ENCODE peak calls at places on chromosomes 6 and 20, in seven cellular contexts. D is AG04450, S is endothelial cell, F is IMR-90, H is cardiac muscle cell, Q is left ventricle myocardium inferior, E is psoas muscle. V is an unnamed sample.

GRCh38 chr6:168390746-168391400 is 50.1 kb upstream of the SMOC2 start:
- DNase-seq in F (no peak), H (no peak), Q (no peak), E (no peak), D (no peak), S (no peak), V (no peak)

GRCh38 chr20:20737158-20737557 is 24.7 kb upstream of the RALGAPA2 start:
- DNase-seq in D (no peak), F (no peak), Q (no peak), S (no peak), E (no peak), H (no peak), V (no peak)

GRCh38 chr6:31572041-31572911 is at the start of gene LTA:
- DNase-seq in E (no peak), S (no peak), H (no peak), D (no peak), Q (no peak), F (no peak), V (no peak)

GRCh38 chr20:43699941-43700565 is 26.7 kb downstream of the GTSF1L start:
- DNase-seq in Q (no peak), E (no peak), F (no peak), S (no peak), H (no peak), D (no peak), V (no peak)

GRCh38 chr6:32060966-32061655 is 22.9 kb downstream of the CYP21A2 start:
- DNase-seq in H (no peak), S (no peak), F (no peak), D (no peak), E (no peak), Q (no peak), V (no peak)

GRCh38 chr6:2909718-2910117 is 6.6 kb upstream of the SERPINB9 start:
- DNase-seq in H (no peak), F (peak), Q (no peak), S (no peak), D (no peak), E (no peak), V (no peak)

GRCh38 chr6:166901626-166902025 is 54.7 kb downstream of the RNASET2 start:
- DNase-seq in F (no peak), H (no peak), D (no peak), S (no peak), E (no peak), Q (no peak), V (no peak)

GRCh38 chr6:21588812-21589811 is 4.4 kb upstream of the SOX4 start:
- DNase-seq in F (peak), S (peak), D (peak), E (peak), Q (peak), H (peak), V (no peak)

GRCh38 chr20:2836035-2836434 is 4.4 kb downstream of the PCED1A start:
- DNase-seq in F (no peak), Q (no peak), S (no peak), D (no peak), H (no peak), E (no peak), V (no peak)

GRCh38 chr6:105587349-105588115 is 184.7 kb upstream of the PREP start:
- DNase-seq in F (peak), E (no peak), D (no peak), S (no peak), H (no peak), Q (no peak), V (no peak)

GRCh38 chr6:39280247-39280731 is 33.9 kb downstream of the KCNK17 start:
- DNase-seq in Q (no peak), H (no peak), S (no peak), D (no peak), F (no peak), E (peak), V (no peak)

GRCh38 chr6:110474500-110474899 is 1.9 kb downstream of the SLC22A16 start:
- DNase-seq in H (no peak), E (no peak), F (no peak), S (no peak), Q (no peak), D (no peak), V (no peak)

GRCh38 chr6:105993769-105994521 is 92.2 kb upstream of the PRDM1 start:
- DNase-seq in F (peak), D (no peak), H (peak), E (peak), S (no peak), Q (peak), V (no peak)

GRCh38 chr6:79650943-79651342 is 19.8 kb downstream of the SH3BGRL2 start:
- DNase-seq in F (no peak), Q (no peak), S (no peak), H (no peak), E (no peak), D (no peak), V (no peak)

GRCh38 chr6:115819506-115819905 is 241.2 kb downstream of the FRK start:
- DNase-seq in D (no peak), Q (no peak), S (no peak), F (no peak), E (no peak), H (no peak), V (no peak)

GRCh38 chr6:163605388-163606097 is 191.0 kb downstream of the QKI start:
- DNase-seq in E (no peak), D (no peak), Q (no peak), F (no peak), H (no peak), S (no peak), V (no peak)

GRCh38 chr20:10504893-10505292 is 69.8 kb downstream of the SLX4IP start:
- DNase-seq in S (no peak), H (no peak), D (no peak), E (no peak), Q (no peak), F (peak), V (no peak)

GRCh38 chr20:21396045-21396893 is 1.1 kb downstream of the NKX2-4 start:
- DNase-seq in S (peak), Q (no peak), E (no peak), F (no peak), H (no peak), D (no peak), V (no peak)

GRCh38 chr20:53736757-53737403 is 143.2 kb upstream of the ZNF217 start:
- DNase-seq in E (no peak), S (no peak), D (no peak), Q (no peak), H (no peak), F (peak), V (no peak)

GRCh38 chr20:8094845-8095244 is 37.2 kb upstream of the PLCB1 start:
- DNase-seq in D (no peak), E (no peak), Q (no peak), S (no peak), H (no peak), F (peak), V (no peak)

GRCh38 chr6:4287811-4288244 is 152.5 kb upstream of the ECI2 start:
- DNase-seq in H (no peak), E (no peak), F (no peak), S (no peak), D (no peak), Q (no peak), V (peak)

GRCh38 chr6:107670792-107671199 is 153.3 kb downstream of the SCML4 start:
- DNase-seq in D (no peak), F (peak), S (peak), H (peak), Q (peak), E (peak), V (no peak)

GRCh38 chr6:19333936-19334335 is 503.2 kb upstream of the ID4 start:
- DNase-seq in S (no peak), E (no peak), F (no peak), H (no peak), D (no peak), Q (no peak), V (no peak)

GRCh38 chr20:43721429-43722152 is 5.2 kb downstream of the GTSF1L start:
- DNase-seq in H (peak), E (no peak), Q (no peak), S (no peak), F (no peak), D (no peak), V (no peak)

GRCh38 chr6:137631323-137631722 is 137.1 kb upstream of the OLIG3 start:
- DNase-seq in Q (no peak), F (no peak), S (no peak), D (no peak), E (no peak), H (peak), V (no peak)

GRCh38 chr6:52423448-52423847 is 3.3 kb downstream of the EFHC1 start:
- DNase-seq in F (no peak), H (no peak), S (no peak), Q (no peak), D (no peak), E (no peak), V (no peak)

GRCh38 chr6:90790696-90791095 is 203.8 kb upstream of the MAP3K7 start:
- DNase-seq in H (no peak), F (peak), S (no peak), D (peak), Q (no peak), E (no peak), V (no peak)

GRCh38 chr20:19828233-19828632 is 70.2 kb downstream of the RIN2 start:
- DNase-seq in Q (no peak), D (no peak), H (peak), S (no peak), F (peak), E (no peak), V (no peak)

GRCh38 chr20:25052255-25053206 is 5.4 kb downstream of the ACSS1 start:
- DNase-seq in E (peak), F (no peak), H (no peak), D (no peak), S (no peak), Q (no peak), V (no peak)

GRCh38 chr6:122184260-122184934 is 215.1 kb upstream of the HSF2 start:
- DNase-seq in S (no peak), D (peak), H (peak), E (no peak), F (peak), Q (no peak), V (no peak)
- TF ChIP-seq CTCF in S (no peak), D (peak), H (peak), E (peak), F (peak), Q (peak), V (peak)

DNA sequence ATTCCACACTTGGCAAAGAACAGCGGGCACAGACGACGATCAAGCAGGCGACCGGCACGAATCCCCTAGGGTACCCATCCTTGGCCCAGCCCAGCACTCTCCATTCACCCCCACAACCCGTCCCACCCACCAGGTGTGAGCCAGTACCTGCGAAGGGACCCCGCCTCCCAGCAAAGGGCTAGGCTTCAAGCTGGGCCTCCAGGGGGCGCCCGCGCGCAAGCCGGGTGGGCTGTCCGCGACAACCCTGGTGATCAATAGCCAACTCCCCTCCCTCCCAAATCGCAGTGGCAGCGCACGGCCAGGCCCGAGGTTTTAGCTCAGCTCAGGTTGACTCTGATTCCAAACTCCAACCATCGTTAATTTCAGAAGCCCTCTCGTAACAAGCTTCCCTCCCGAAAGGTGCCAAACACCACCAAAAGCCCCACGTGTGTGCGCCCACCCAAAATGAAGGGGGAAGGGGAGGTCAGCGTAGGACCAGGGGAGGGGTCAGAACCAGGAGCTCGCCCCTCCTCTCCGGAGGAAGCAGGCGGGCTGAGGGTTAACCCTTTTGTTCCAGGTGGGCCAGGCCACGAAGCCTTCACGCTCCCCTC is 2.1 kb downstream of the SALL4 start:
- DNase-seq in Q (peak), E (peak), D (no peak), F (no peak), H (peak), S (peak), V (peak)
- TF ChIP-seq CTCF in Q (peak), E (peak), D (peak), F (peak), H (peak), S (peak), V (peak)

GRCh38 chr20:50344232-50345071 is 153.8 kb downstream of the CEBPB start:
- DNase-seq in F (no peak), S (no peak), E (no peak), H (no peak), Q (no peak), D (no peak), V (no peak)
- TF ChIP-seq CTCF in F (peak), S (peak), E (no peak), H (peak), Q (peak), D (peak), V (no peak)

DNA sequence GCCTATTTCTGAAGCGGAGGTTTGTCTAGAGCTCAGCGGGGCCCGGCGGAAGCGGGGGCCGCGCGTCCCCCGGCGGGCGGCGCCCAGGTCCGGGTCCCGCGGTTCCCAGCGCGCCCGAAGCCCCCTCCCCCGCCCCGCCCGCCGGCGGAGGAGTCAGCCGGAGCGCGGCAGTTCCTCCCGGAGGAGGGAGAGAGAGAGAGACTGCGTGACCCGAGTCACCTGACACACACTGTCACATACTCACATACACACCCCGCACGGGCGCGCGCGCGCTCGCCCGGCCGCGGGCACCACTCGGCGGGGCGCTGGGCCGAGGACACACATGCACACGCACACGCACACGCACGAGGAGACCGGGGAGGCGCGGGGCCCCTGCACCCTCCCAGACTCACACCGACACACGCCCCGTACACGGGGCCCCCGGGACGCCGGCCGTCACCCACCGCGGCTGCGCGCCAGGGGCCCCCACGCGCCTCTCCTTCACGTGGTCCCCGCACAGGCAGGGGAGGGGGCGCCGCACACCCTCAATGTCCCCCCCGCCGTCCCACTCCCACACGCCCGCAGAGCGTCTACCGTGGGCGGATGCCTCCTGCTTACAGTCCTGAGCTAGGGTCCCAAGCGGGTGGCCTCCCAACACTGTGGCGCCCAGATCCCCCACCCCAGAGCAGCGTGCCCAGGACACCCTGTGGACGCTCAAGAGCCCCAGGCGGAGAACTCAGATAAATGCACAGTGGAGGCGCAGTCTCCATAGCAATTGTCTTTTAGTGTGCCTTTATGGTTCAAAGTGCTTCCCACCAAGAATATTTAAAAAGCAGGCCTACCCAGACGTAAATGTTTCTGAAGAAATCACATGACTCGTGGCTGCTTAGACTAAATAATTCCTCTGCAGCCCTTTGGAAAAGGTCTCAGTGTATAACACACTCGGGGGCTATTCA is at the start of gene RRAGD:
- DNase-seq in H (peak), Q (peak), S (peak), D (no peak), F (no peak), E (peak), V (peak)
- TF ChIP-seq CTCF in H (no peak), Q (peak), S (no peak), D (no peak), F (no peak), E (no peak), V (no peak)

DNA sequence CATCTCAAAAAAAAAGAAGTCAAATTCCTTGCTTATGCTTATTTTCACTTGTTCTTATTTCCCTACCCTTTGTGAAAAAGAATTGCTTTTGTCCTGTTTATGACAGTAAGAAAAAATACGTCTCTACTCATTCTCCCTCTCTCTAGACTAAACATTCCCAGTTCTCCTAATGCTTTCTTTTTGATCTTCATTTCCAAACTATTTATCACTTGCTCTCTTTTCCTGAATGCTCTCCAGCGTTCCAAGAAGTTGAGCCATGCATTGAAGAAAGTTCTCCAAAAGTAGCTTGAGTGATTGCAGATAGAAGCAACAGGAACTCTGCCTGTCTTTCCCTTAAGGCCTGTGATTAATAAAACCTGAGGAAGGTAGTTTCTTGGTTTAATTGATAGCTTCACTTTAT is 53.1 kb upstream of the TMEM170B start:
- DNase-seq in D (no peak), F (no peak), H (no peak), Q (no peak), S (no peak), E (no peak), V (no peak)
- TF ChIP-seq CTCF in D (no peak), F (no peak), H (no peak), Q (no peak), S (no peak), E (no peak), V (no peak)

GRCh38 chr6:157397660-157398059 is 16.7 kb downstream of the ZDHHC14 start:
- DNase-seq in E (no peak), D (no peak), S (no peak), Q (no peak), F (no peak), H (no peak), V (no peak)

GRCh38 chr6:157396026-157396425 is 15.0 kb downstream of the ZDHHC14 start:
- DNase-seq in F (no peak), H (peak), D (no peak), Q (no peak), S (no peak), E (no peak), V (no peak)

GRCh38 chr6:157390273-157391060 is 9.5 kb downstream of the ZDHHC14 start:
- DNase-seq in H (no peak), Q (no peak), F (no peak), E (no peak), S (no peak), D (no peak), V (no peak)

GRCh38 chr6:157392927-157393666 is 12.1 kb downstream of the ZDHHC14 start:
- DNase-seq in S (no peak), F (no peak), Q (no peak), E (no peak), H (peak), D (no peak), V (no peak)

GRCh38 chr6:157393667-157394329 is 12.8 kb downstream of the ZDHHC14 start:
- DNase-seq in Q (no peak), F (no peak), H (no peak), D (no peak), E (no peak), S (no peak), V (no peak)
- TF ChIP-seq CTCF in Q (no peak), F (no peak), H (no peak), D (no peak), E (no peak), S (no peak), V (no peak)

GRCh38 chr20:51584737-51585136 is 42.2 kb upstream of the NFATC2 start:
- DNase-seq in H (peak), Q (no peak), E (no peak), S (no peak), F (no peak), D (no peak), V (no peak)

GRCh38 chr20:51583499-51583898 is 41.0 kb upstream of the NFATC2 start:
- DNase-seq in H (no peak), E (no peak), S (no peak), F (no peak), Q (no peak), D (no peak), V (no peak)

GRCh38 chr20:51581571-51581970 is 39.1 kb upstream of the NFATC2 start:
- DNase-seq in S (no peak), F (no peak), H (no peak), E (no peak), D (no peak), Q (no peak), V (no peak)

GRCh38 chr20:51584116-51584515 is 41.6 kb upstream of the NFATC2 start:
- DNase-seq in Q (no peak), D (no peak), H (no peak), F (no peak), S (no peak), E (no peak), V (no peak)

DNA sequence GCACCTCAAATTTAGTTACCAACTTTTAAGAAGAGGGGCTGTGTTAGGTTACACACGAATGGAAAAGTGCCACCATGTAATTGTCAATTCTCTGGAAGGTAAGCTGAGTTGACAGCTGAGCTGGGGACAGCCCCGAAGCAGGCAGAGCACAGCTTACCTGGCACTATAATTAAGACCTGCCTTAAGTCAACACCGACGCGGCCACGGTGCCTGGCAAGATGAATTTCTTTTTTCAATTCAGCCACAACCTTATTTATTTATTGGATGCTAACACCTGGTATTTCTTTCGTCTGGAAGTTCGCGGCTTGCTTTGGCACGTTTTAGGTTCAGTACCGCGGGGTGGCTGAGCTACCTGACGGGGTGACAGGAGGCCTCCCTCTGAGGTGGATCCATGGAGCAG is 40.6 kb upstream of the NFATC2 start:
- DNase-seq in H (no peak), S (no peak), D (no peak), E (no peak), Q (no peak), F (no peak), V (no peak)
- TF ChIP-seq CTCF in H (no peak), S (no peak), D (no peak), E (no peak), Q (no peak), F (no peak), V (no peak)

GRCh38 chr6:160911949-160912348 is 79.6 kb upstream of the MAP3K4 start:
- DNase-seq in F (no peak), D (no peak), S (no peak), E (no peak), H (no peak), Q (no peak), V (no peak)
- TF ChIP-seq CTCF in F (no peak), D (no peak), S (no peak), E (no peak), H (no peak), Q (no peak), V (no peak)

GRCh38 chr6:84243240-84243639 is 15.8 kb upstream of the CEP162 start:
- DNase-seq in D (no peak), F (no peak), H (no peak), Q (no peak), S (no peak), E (no peak), V (no peak)
- TF ChIP-seq CTCF in D (no peak), F (no peak), H (peak), Q (no peak), S (no peak), E (no peak), V (peak)

V was measured in D721Med.